ENCODE peak calls at places on chromosomes 7 and 10, in eight cellular contexts. H, Z, P, N, F, K, R and J are unnamed samples.

GRCh38 chr10:29119374-29119773 is 169.5 kb upstream of the LYZL1 start:
- DNase-seq in F (no peak), Z (peak; percentile 47), P (peak; percentile 85), R (peak; percentile 19), N (no peak), K (peak; percentile 23), H (no peak), J (peak; percentile 15)

GRCh38 chr7:35762781-35763180 is 38.1 kb upstream of the SEPTIN7 start:
- DNase-seq in H (no peak), Z (no peak), N (no peak), P (no peak), K (no peak), F (no peak), R (no peak), J (no peak)

GRCh38 chr10:22681783-22682183 is 32.6 kb downstream of the PIP4K2A start:
- DNase-seq in N (no peak), Z (no peak), K (peak; percentile 40), H (no peak), P (no peak), R (peak; percentile 25), F (no peak), J (no peak)

GRCh38 chr7:28700084-28700483 is 258.0 kb downstream of the TRIL start:
- DNase-seq in R (no peak), F (no peak), P (no peak), N (no peak), K (no peak), Z (no peak), H (no peak), J (no peak)

GRCh38 chr10:43793714-43794113 is 145.0 kb upstream of the ZNF32 start:
- DNase-seq in Z (no peak), R (no peak), K (no peak), F (no peak), N (peak; percentile 95), H (no peak), P (no peak), J (no peak)

GRCh38 chr7:54864718-54865117 is 105.7 kb upstream of the SEC61G start:
- DNase-seq in Z (no peak), K (no peak), P (no peak), R (no peak), F (no peak), H (no peak), N (no peak), J (no peak)

GRCh38 chr7:38169862-38170261 is 8.2 kb upstream of the STARD3NL start:
- DNase-seq in N (peak; percentile 85), R (no peak), P (no peak), Z (no peak), K (no peak), F (no peak), H (no peak), J (no peak)

GRCh38 chr10:75857269-75857846 is 425.9 kb downstream of the LRMDA start:
- DNase-seq in R (no peak), P (peak; percentile 36), F (no peak), H (no peak), Z (no peak), K (no peak), N (no peak), J (no peak)

GRCh38 chr7:140562921-140563600 is 77.6 kb downstream of the DENND2A start:
- DNase-seq in N (no peak), H (no peak), Z (no peak), F (no peak), K (no peak), P (no peak), R (no peak), J (no peak)

GRCh38 chr10:130357951-130358350 is 221.8 kb downstream of the GLRX3 start:
- DNase-seq in N (no peak), R (no peak), P (no peak), H (no peak), F (no peak), K (no peak), Z (no peak), J (no peak)

GRCh38 chr7:134845461-134845860 is 66.0 kb downstream of the CALD1 start:
- DNase-seq in R (no peak), H (no peak), P (no peak), Z (no peak), F (no peak), K (no peak), N (no peak), J (no peak)

GRCh38 chr7:881441-882234 is 5.3 kb downstream of the GET4 start:
- DNase-seq in P (no peak), K (no peak), H (no peak), N (no peak), F (no peak), R (no peak), Z (no peak), J (no peak)

GRCh38 chr10:109740436-109740835 is 182.9 kb downstream of the XPNPEP1 start:
- DNase-seq in R (no peak), F (no peak), N (no peak), K (no peak), H (no peak), P (no peak), Z (no peak), J (no peak)

GRCh38 chr10:38118072-38118807 is 24.1 kb downstream of the ZNF37A start:
- DNase-seq in Z (no peak), P (no peak), H (no peak), F (no peak), K (no peak), R (no peak), N (no peak), J (peak; percentile 7)